ENCODE peak calls at places on chromosomes 4 and X, in five cellular contexts. S is prostate gland, F is lower lobe of right lung, J is tibial artery, C is heart left ventricle. Z is an unnamed sample. For H3K9me3, the result is how much of the 10 kb centered on the place peaks cover.

GRCh38 chr4:85828295-85828910 is 353.5 kb downstream of the ARHGAP24 start:
- DNase-seq in C (no peak), J (no peak), S (no peak), F (no peak), Z (no peak)

GRCh38 chrX:103791233-103791632 is 14.6 kb downstream of the PLP1 start:
- DNase-seq in J (no peak), S (no peak), C (no peak), F (no peak), Z (no peak)

GRCh38 chr4:10164877-10165283 is 48.3 kb upstream of the WDR1 start:
- DNase-seq in J (no peak), S (peak), F (no peak), C (no peak), Z (no peak)

GRCh38 chrX:97065973-97066372 is 182.3 kb downstream of the RPA4 start:
- DNase-seq in J (no peak), C (no peak), S (no peak), F (no peak), Z (no peak)

GRCh38 chrX:38275615-38276014 is 51.7 kb downstream of the RPGR start:
- DNase-seq in J (no peak), S (no peak), C (no peak), F (no peak), Z (no peak)

GRCh38 chr4:153522800-153523089 is 56.6 kb downstream of the TMEM131L start:
- DNase-seq in J (no peak), C (no peak), F (no peak), S (no peak), Z (no peak)

GRCh38 chr4:84967292-84967651 is 782 bp upstream of the WDFY3 start:
- DNase-seq in F (no peak), S (no peak), C (no peak), J (peak), Z (no peak)

GRCh38 chrX:41027388-41027787 is 57.9 kb upstream of the USP9X start:
- DNase-seq in F (no peak), C (no peak), J (no peak), S (no peak), Z (no peak)

GRCh38 chrX:137573356-137574101 is 7.6 kb downstream of the ZIC3 start:
- DNase-seq in S (no peak), C (no peak), J (no peak), F (no peak), Z (no peak)

GRCh38 chr4:87032884-87033533 is 98.2 kb downstream of the AFF1 start:
- DNase-seq in F (no peak), S (peak), J (no peak), C (no peak), Z (no peak)

GRCh38 chrX:150486011-150486410 is 82.4 kb upstream of the MTM1 start:
- DNase-seq in J (peak), S (peak), C (peak), F (no peak), Z (peak)

GRCh38 chr4:169030575-169030982 is 20.5 kb upstream of the CBR4 start:
- DNase-seq in C (no peak), J (no peak), S (no peak), F (no peak), Z (no peak)

GRCh38 chrX:122026665-122027064 is 979.3 kb downstream of the GLUD2 start:
- DNase-seq in C (no peak), S (no peak), J (no peak), F (no peak), Z (no peak)

GRCh38 chrX:146755214-146755613 is 54.4 kb upstream of the CXorf51B start:
- DNase-seq in F (no peak), J (no peak), C (no peak), S (no peak), Z (no peak)
- H3K9me3 ChIP-seq in F (under half), J (under half), C (under half), S (under half), Z (under half)

GRCh38 chr4:119037709-119038463 is 97.7 kb upstream of the MYOZ2 start:
- DNase-seq in C (no peak), J (no peak), F (no peak), S (no peak), Z (no peak)
- H3K27ac ChIP-seq in C (peak), J (peak), F (no peak), S (peak), Z (no peak)

GRCh38 chr4:122732329-122733026 is at the start of gene BBS12:
- DNase-seq in J (peak), F (peak), C (peak), S (peak), Z (peak)
- TF ChIP-seq CTCF in J (no peak), F (peak), C (no peak), S (peak), Z (no peak)

GRCh38 chr4:107888237-107888636 is 43.1 kb upstream of the CYP2U1 start:
- DNase-seq in C (no peak), S (no peak), F (no peak), J (no peak), Z (no peak)

GRCh38 chr4:107894138-107894603 is 37.2 kb upstream of the CYP2U1 start:
- DNase-seq in F (no peak), S (no peak), C (no peak), J (no peak), Z (no peak)

GRCh38 chr4:107890779-107891178 is 40.6 kb upstream of the CYP2U1 start:
- DNase-seq in F (no peak), C (no peak), J (no peak), S (no peak), Z (no peak)

GRCh38 chr4:107893171-107894137 is 37.9 kb upstream of the CYP2U1 start:
- DNase-seq in F (no peak), S (no peak), J (no peak), C (no peak), Z (no peak)

GRCh38 chr4:107891299-107891698 is 40.0 kb upstream of the CYP2U1 start:
- DNase-seq in S (no peak), J (no peak), F (no peak), C (no peak), Z (no peak)
- H3K9me3 ChIP-seq in S (under half), J (under half), F (under half), C (under half), Z (under half)

GRCh38 chr4:100789991-100790390 is 272.2 kb upstream of the EMCN start:
- DNase-seq in J (no peak), C (no peak), F (no peak), S (no peak), Z (no peak)

GRCh38 chr4:100782356-100782755 is 264.5 kb upstream of the EMCN start:
- DNase-seq in S (no peak), C (no peak), J (no peak), F (no peak), Z (no peak)

GRCh38 chr4:100781433-100781832 is 263.6 kb upstream of the EMCN start:
- DNase-seq in S (no peak), C (no peak), F (no peak), J (no peak), Z (no peak)

GRCh38 chr4:100790838-100791615 is 273.2 kb upstream of the EMCN start:
- DNase-seq in S (no peak), J (no peak), C (no peak), F (no peak), Z (no peak)

GRCh38 chr4:100786481-100786880 is 268.7 kb upstream of the EMCN start:
- DNase-seq in J (no peak), C (no peak), S (no peak), F (no peak), Z (no peak)
- H3K27ac ChIP-seq in J (no peak), C (no peak), S (no peak), F (no peak), Z (no peak)

GRCh38 chrX:18210470-18210869 is 10.2 kb downstream of the BEND2 start:
- DNase-seq in C (no peak), J (no peak), S (no peak), F (no peak), Z (no peak)
- TF ChIP-seq CTCF in C (peak), J (peak), S (peak), F (no peak), Z (no peak)